ENCODE peak calls at places on chromosome 2, in eight cellular contexts. H is stomach, C is brain microvascular endothelial cell, U is retina, G is GDM1, Z is T-helper 2 cell, M is T-cell, S is HCEC 1CT. P is an unnamed sample.
A peak's percentile ranks its signal among the peaks of the same experiment; 100 is the strongest.

GRCh38 chr2:222795671-222796357 is 65.0 kb upstream of the ACSL3 start:
- DNase-seq in M (no peak), U (no peak), S (no peak), C (no peak), G (no peak), Z (no peak), H (no peak), P (no peak)

GRCh38 chr2:227033471-227034148 is 130.4 kb downstream of the COL4A4 start:
- DNase-seq in S (peak; percentile 36), C (peak; percentile 24), H (peak; percentile 70), Z (no peak), U (peak; percentile 34), G (no peak), M (peak; percentile 3), P (peak; percentile 86)

GRCh38 chr2:106180602-106181001 is 13.5 kb downstream of the UXS1 start:
- DNase-seq in G (no peak), M (no peak), U (no peak), S (no peak), H (no peak), C (no peak), Z (no peak), P (no peak)

GRCh38 chr2:190791347-190791982 is 89.2 kb upstream of the GLS start:
- DNase-seq in H (no peak), M (peak; percentile 0), C (peak; percentile 51), Z (no peak), G (no peak), U (no peak), S (peak; percentile 39), P (no peak)

GRCh38 chr2:207746131-207746530 is 23.6 kb downstream of the FZD5 start:
- DNase-seq in M (peak; percentile 42), Z (no peak), H (peak; percentile 56), S (peak; percentile 68), U (peak; percentile 72), C (peak; percentile 56), G (peak; percentile 40), P (peak; percentile 77)

GRCh38 chr2:239942871-239943311 is 82.3 kb downstream of the NDUFA10 start:
- DNase-seq in Z (no peak), M (no peak), S (no peak), U (no peak), H (no peak), G (no peak), C (no peak), P (no peak)

GRCh38 chr2:219107837-219108236 is 47.1 kb upstream of the IHH start:
- DNase-seq in U (no peak), M (no peak), Z (no peak), H (peak; percentile 66), S (no peak), C (no peak), G (no peak), P (no peak)

GRCh38 chr2:160952462-160952861 is 207.8 kb upstream of the TANK start:
- DNase-seq in C (no peak), U (no peak), Z (no peak), H (no peak), G (no peak), S (peak; percentile 15), M (no peak), P (no peak)

GRCh38 chr2:48345176-48345575 is 184.8 kb upstream of the STON1 start:
- DNase-seq in C (no peak), U (no peak), G (no peak), S (peak; percentile 75), Z (no peak), H (no peak), M (no peak), P (no peak)

GRCh38 chr2:121247971-121248370 is 37.0 kb downstream of the TFCP2L1 start:
- DNase-seq in U (no peak), Z (no peak), H (no peak), C (no peak), G (no peak), M (no peak), S (no peak), P (no peak)

GRCh38 chr2:47554311-47554905 is 151.5 kb downstream of the MSH2 start:
- DNase-seq in U (no peak), C (no peak), G (no peak), S (no peak), M (no peak), H (no peak), Z (no peak), P (no peak)

P was measured in SK-N-DZ.